ENCODE peak calls at places on chromosome 1, in six cellular contexts. One of them, this sample, is unnamed.

GRCh38 chr1:170662561-170662971 is 1.4 kb upstream of the PRRX1 start:
- DNase-seq in stimulated activated CD4-positive, alpha-beta T cell treated with anti-CD3 and anti-CD28 coated beads, Interleukin-1b, Interleukin-23, amount 100 ng/mL, for 24 hours: no peak
- DNase-seq in WTC11: no peak
- DNase-seq in H54: no peak
- DNase-seq in Ammon's horn: no peak
- DNase-seq in mucosa of gallbladder: no peak
- DNase-seq in this sample: no peak

GRCh38 chr1:3759800-3760199 is 7.5 kb downstream of the CCDC27 start:
- DNase-seq in WTC11: no peak
- DNase-seq in stimulated activated CD4-positive, alpha-beta T cell treated with anti-CD3 and anti-CD28 coated beads, Interleukin-1b, Interleukin-23, amount 100 ng/mL, for 24 hours: no peak
- DNase-seq in H54: no peak
- DNase-seq in mucosa of gallbladder: no peak
- DNase-seq in Ammon's horn: no peak
- DNase-seq in this sample: no peak

GRCh38 chr1:24939657-24940193 is 9.6 kb upstream of the RUNX3 start:
- DNase-seq in WTC11: no peak
- DNase-seq in stimulated activated CD4-positive, alpha-beta T cell treated with anti-CD3 and anti-CD28 coated beads, Interleukin-1b, Interleukin-23, amount 100 ng/mL, for 24 hours: no peak
- DNase-seq in Ammon's horn: no peak
- DNase-seq in mucosa of gallbladder: no peak
- DNase-seq in H54: no peak
- DNase-seq in this sample: no peak

GRCh38 chr1:172002725-172003345 is 161.5 kb downstream of the DNM3 start:
- DNase-seq in WTC11: no peak
- DNase-seq in H54: no peak
- DNase-seq in Ammon's horn: peak
- DNase-seq in mucosa of gallbladder: peak
- DNase-seq in stimulated activated CD4-positive, alpha-beta T cell treated with anti-CD3 and anti-CD28 coated beads, Interleukin-1b, Interleukin-23, amount 100 ng/mL, for 24 hours: no peak
- DNase-seq in this sample: no peak

GRCh38 chr1:32240140-32240951 is 6.7 kb upstream of the FAM167B start:
- DNase-seq in stimulated activated CD4-positive, alpha-beta T cell treated with anti-CD3 and anti-CD28 coated beads, Interleukin-1b, Interleukin-23, amount 100 ng/mL, for 24 hours: no peak
- DNase-seq in Ammon's horn: peak
- DNase-seq in H54: no peak
- DNase-seq in mucosa of gallbladder: peak
- DNase-seq in WTC11: peak
- DNase-seq in this sample: peak

GRCh38 chr1:30617161-30617560 is 106.2 kb downstream of the MATN1 start:
- DNase-seq in stimulated activated CD4-positive, alpha-beta T cell treated with anti-CD3 and anti-CD28 coated beads, Interleukin-1b, Interleukin-23, amount 100 ng/mL, for 24 hours: no peak
- DNase-seq in H54: no peak
- DNase-seq in WTC11: no peak
- DNase-seq in mucosa of gallbladder: no peak
- DNase-seq in Ammon's horn: no peak
- DNase-seq in this sample: peak

GRCh38 chr1:42380617-42381423 is at the start of gene RIMKLA:
- DNase-seq in mucosa of gallbladder: peak
- DNase-seq in stimulated activated CD4-positive, alpha-beta T cell treated with anti-CD3 and anti-CD28 coated beads, Interleukin-1b, Interleukin-23, amount 100 ng/mL, for 24 hours: peak
- DNase-seq in Ammon's horn: peak
- DNase-seq in WTC11: peak
- DNase-seq in H54: no peak
- DNase-seq in this sample: peak

GRCh38 chr1:99594205-99594604 is 51.7 kb upstream of the PALMD start:
- DNase-seq in stimulated activated CD4-positive, alpha-beta T cell treated with anti-CD3 and anti-CD28 coated beads, Interleukin-1b, Interleukin-23, amount 100 ng/mL, for 24 hours: no peak
- DNase-seq in Ammon's horn: no peak
- DNase-seq in H54: no peak
- DNase-seq in WTC11: no peak
- DNase-seq in mucosa of gallbladder: no peak
- DNase-seq in this sample: no peak

GRCh38 chr1:87905651-87906050 is 577.0 kb downstream of the LMO4 start:
- DNase-seq in WTC11: no peak
- DNase-seq in H54: no peak
- DNase-seq in stimulated activated CD4-positive, alpha-beta T cell treated with anti-CD3 and anti-CD28 coated beads, Interleukin-1b, Interleukin-23, amount 100 ng/mL, for 24 hours: no peak
- DNase-seq in mucosa of gallbladder: no peak
- DNase-seq in Ammon's horn: no peak
- DNase-seq in this sample: no peak

GRCh38 chr1:42834803-42835202 is 11.6 kb upstream of the ZNF691 start:
- DNase-seq in stimulated activated CD4-positive, alpha-beta T cell treated with anti-CD3 and anti-CD28 coated beads, Interleukin-1b, Interleukin-23, amount 100 ng/mL, for 24 hours: no peak
- DNase-seq in mucosa of gallbladder: no peak
- DNase-seq in H54: no peak
- DNase-seq in Ammon's horn: no peak
- DNase-seq in WTC11: no peak
- DNase-seq in this sample: no peak

GRCh38 chr1:150365945-150366344 is 2.0 kb downstream of the RPRD2 start:
- DNase-seq in WTC11: no peak
- DNase-seq in H54: no peak
- DNase-seq in Ammon's horn: no peak
- DNase-seq in mucosa of gallbladder: peak
- DNase-seq in stimulated activated CD4-positive, alpha-beta T cell treated with anti-CD3 and anti-CD28 coated beads, Interleukin-1b, Interleukin-23, amount 100 ng/mL, for 24 hours: no peak
- DNase-seq in this sample: no peak

GRCh38 chr1:12738934-12739333 is 7.1 kb upstream of the CFAP107 start:
- DNase-seq in WTC11: no peak
- DNase-seq in stimulated activated CD4-positive, alpha-beta T cell treated with anti-CD3 and anti-CD28 coated beads, Interleukin-1b, Interleukin-23, amount 100 ng/mL, for 24 hours: no peak
- DNase-seq in mucosa of gallbladder: no peak
- DNase-seq in H54: no peak
- DNase-seq in Ammon's horn: no peak
- DNase-seq in this sample: no peak